ENCODE peak calls at places on chromosome 5, in seven cellular contexts. One of them, this sample, is unnamed.

GRCh38 chr5:69491838-69492390 is 676 bp upstream of the OCLN start:
- DNase-seq in A549: peak
- DNase-seq in BE2C: no peak
- DNase-seq in SK-N-SH: no peak
- DNase-seq in foreskin fibroblast: no peak
- DNase-seq in left ventricle myocardium inferior: no peak
- DNase-seq in neural progenitor cell: no peak
- DNase-seq in this sample: no peak

GRCh38 chr5:74649421-74649973 is 9.0 kb upstream of the ENC1 start:
- DNase-seq in A549: no peak
- DNase-seq in BE2C: no peak
- DNase-seq in SK-N-SH: no peak
- DNase-seq in foreskin fibroblast: no peak
- DNase-seq in left ventricle myocardium inferior: no peak
- DNase-seq in neural progenitor cell: no peak
- DNase-seq in this sample: no peak

GRCh38 chr5:57441557-57441956 is 41.1 kb downstream of the ACTBL2 start:
- DNase-seq in A549: no peak
- DNase-seq in BE2C: peak
- DNase-seq in SK-N-SH: no peak
- DNase-seq in foreskin fibroblast: peak
- DNase-seq in left ventricle myocardium inferior: no peak
- DNase-seq in neural progenitor cell: no peak
- DNase-seq in this sample: peak

GRCh38 chr5:172035039-172035438 is 28.6 kb upstream of the FBXW11 start:
- DNase-seq in A549: no peak
- DNase-seq in BE2C: no peak
- DNase-seq in SK-N-SH: no peak
- DNase-seq in foreskin fibroblast: no peak
- DNase-seq in left ventricle myocardium inferior: no peak
- DNase-seq in neural progenitor cell: no peak
- DNase-seq in this sample: no peak

GRCh38 chr5:72619251-72619650 is 112.0 kb upstream of the ZNF366 start:
- DNase-seq in A549: no peak
- DNase-seq in BE2C: no peak
- DNase-seq in SK-N-SH: no peak
- DNase-seq in foreskin fibroblast: no peak
- DNase-seq in left ventricle myocardium inferior: no peak
- DNase-seq in neural progenitor cell: no peak
- DNase-seq in this sample: no peak

GRCh38 chr5:149125386-149125891 is 15.9 kb upstream of the ABLIM3 start:
- DNase-seq in A549: no peak
- DNase-seq in BE2C: peak
- DNase-seq in SK-N-SH: no peak
- DNase-seq in foreskin fibroblast: no peak
- DNase-seq in left ventricle myocardium inferior: no peak
- DNase-seq in neural progenitor cell: peak
- DNase-seq in this sample: no peak

GRCh38 chr5:78653031-78653430 is 4.5 kb upstream of the LHFPL2 start:
- DNase-seq in A549: no peak
- DNase-seq in BE2C: no peak
- DNase-seq in SK-N-SH: no peak
- DNase-seq in foreskin fibroblast: no peak
- DNase-seq in left ventricle myocardium inferior: no peak
- DNase-seq in neural progenitor cell: no peak
- DNase-seq in this sample: no peak

GRCh38 chr5:131952286-131952857 is 6.9 kb upstream of the MEIKIN start:
- DNase-seq in A549: no peak
- DNase-seq in BE2C: no peak
- DNase-seq in SK-N-SH: no peak
- DNase-seq in foreskin fibroblast: no peak
- DNase-seq in left ventricle myocardium inferior: no peak
- DNase-seq in neural progenitor cell: no peak
- DNase-seq in this sample: peak

GRCh38 chr5:120091376-120091948 is 372.6 kb upstream of the PRR16 start:
- DNase-seq in A549: no peak
- DNase-seq in BE2C: no peak
- DNase-seq in SK-N-SH: no peak
- DNase-seq in foreskin fibroblast: no peak
- DNase-seq in left ventricle myocardium inferior: no peak
- DNase-seq in neural progenitor cell: no peak
- DNase-seq in this sample: no peak

GRCh38 chr5:136780518-136780917 is 415.2 kb upstream of the TRPC7 start:
- DNase-seq in A549: no peak
- DNase-seq in BE2C: no peak
- DNase-seq in SK-N-SH: no peak
- DNase-seq in foreskin fibroblast: no peak
- DNase-seq in left ventricle myocardium inferior: no peak
- DNase-seq in neural progenitor cell: peak
- DNase-seq in this sample: no peak

GRCh38 chr5:160923431-160923830 is 71.4 kb upstream of the ATP10B start:
- DNase-seq in A549: no peak
- DNase-seq in BE2C: no peak
- DNase-seq in SK-N-SH: no peak
- DNase-seq in foreskin fibroblast: no peak
- DNase-seq in left ventricle myocardium inferior: no peak
- DNase-seq in neural progenitor cell: no peak
- DNase-seq in this sample: no peak

GRCh38 chr5:133967715-133968056 is 739 bp downstream of the C5orf15 start:
- DNase-seq in A549: no peak
- DNase-seq in BE2C: no peak
- DNase-seq in SK-N-SH: peak
- DNase-seq in foreskin fibroblast: no peak
- DNase-seq in left ventricle myocardium inferior: no peak
- DNase-seq in neural progenitor cell: peak
- DNase-seq in this sample: peak

GRCh38 chr5:6747103-6747502 is 33.9 kb downstream of the TENT4A start:
- DNase-seq in A549: no peak
- DNase-seq in BE2C: no peak
- DNase-seq in SK-N-SH: no peak
- DNase-seq in foreskin fibroblast: no peak
- DNase-seq in left ventricle myocardium inferior: no peak
- DNase-seq in neural progenitor cell: no peak
- DNase-seq in this sample: no peak

DNA sequence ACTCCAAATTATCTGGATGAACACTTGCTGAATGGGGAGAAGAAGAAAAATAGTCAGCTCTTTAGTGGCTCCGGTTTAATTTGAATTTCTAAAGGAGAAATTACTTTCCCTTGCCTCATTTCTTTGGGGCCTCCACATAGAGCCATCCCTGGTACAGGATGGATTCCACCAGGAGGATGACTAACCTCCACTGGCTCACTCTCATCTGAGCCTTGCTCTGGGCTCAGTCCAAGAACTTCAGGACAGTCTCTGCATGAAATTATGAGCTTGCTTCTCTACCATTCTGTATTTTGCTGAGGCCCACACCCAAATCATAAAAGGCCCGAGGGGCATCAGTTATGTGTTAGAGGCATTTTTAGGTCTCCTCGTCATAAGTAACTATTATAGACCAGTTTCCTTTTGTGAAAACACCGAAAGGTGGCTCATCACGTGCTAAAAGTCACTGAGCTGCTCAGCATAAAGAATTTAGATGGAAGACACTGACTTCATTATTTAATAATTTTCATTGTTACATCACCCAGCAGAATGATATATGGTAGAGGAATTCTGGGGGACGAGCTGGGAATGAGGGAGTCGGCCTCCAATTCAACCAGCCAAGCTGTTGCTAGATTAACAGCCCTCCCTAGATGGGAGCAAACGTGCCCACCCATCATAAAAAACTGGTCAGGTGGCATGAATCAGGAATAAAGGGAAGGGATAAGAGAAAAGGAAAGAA is 222.1 kb downstream of the TARS1 start:
- DNase-seq in A549: no peak
- DNase-seq in BE2C: no peak
- DNase-seq in SK-N-SH: no peak
- DNase-seq in foreskin fibroblast: peak
- DNase-seq in left ventricle myocardium inferior: no peak
- DNase-seq in neural progenitor cell: no peak
- DNase-seq in this sample: peak
- H3K4me3 ChIP-seq in A549: no peak
- H3K4me3 ChIP-seq in BE2C: no peak
- H3K4me3 ChIP-seq in SK-N-SH: no peak
- H3K4me3 ChIP-seq in foreskin fibroblast: no peak
- H3K4me3 ChIP-seq in left ventricle myocardium inferior: no peak
- H3K4me3 ChIP-seq in neural progenitor cell: no peak
- H3K4me3 ChIP-seq in this sample: no peak

DNA sequence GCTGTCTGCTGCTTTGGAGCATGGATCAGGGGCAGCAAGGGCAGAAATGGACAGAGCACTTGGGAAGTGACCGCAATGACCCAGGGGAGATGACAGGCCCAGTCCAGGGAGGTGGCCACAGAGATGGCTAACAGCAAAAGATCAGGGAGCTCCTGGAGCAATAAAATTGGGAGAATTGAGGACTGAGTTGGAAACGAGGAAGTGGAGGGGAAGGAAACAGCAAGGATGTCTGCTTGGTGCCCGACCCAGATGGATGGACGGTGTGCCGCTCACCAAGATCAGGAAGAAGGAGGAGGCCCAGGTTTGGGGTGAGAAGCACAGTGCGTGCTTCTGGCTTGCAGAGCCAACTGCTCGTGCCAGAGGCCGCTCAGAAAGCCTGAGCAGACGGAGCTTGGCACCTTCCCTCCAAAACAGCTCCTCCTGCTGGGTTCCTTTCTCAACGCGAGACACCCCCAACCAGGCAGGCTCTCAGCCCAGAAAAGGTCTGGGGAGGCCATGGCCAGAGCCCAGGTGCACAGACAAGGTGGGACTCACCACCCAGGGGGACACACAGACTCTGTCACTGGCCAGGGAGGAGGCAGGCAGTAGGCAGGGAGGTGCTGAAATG is 1.7 kb upstream of the SLC34A1 start:
- DNase-seq in A549: no peak
- DNase-seq in BE2C: peak
- DNase-seq in SK-N-SH: peak
- DNase-seq in foreskin fibroblast: no peak
- DNase-seq in left ventricle myocardium inferior: no peak
- DNase-seq in neural progenitor cell: peak
- DNase-seq in this sample: peak
- TF ChIP-seq CTCF in A549: peak
- TF ChIP-seq CTCF in BE2C: peak
- TF ChIP-seq CTCF in SK-N-SH: peak
- TF ChIP-seq CTCF in foreskin fibroblast: peak
- TF ChIP-seq CTCF in left ventricle myocardium inferior: peak
- TF ChIP-seq CTCF in neural progenitor cell: peak
- TF ChIP-seq CTCF in this sample: peak

GRCh38 chr5:139747583-139748504 is 47.8 kb upstream of the PSD2 start:
- DNase-seq in A549: no peak
- DNase-seq in BE2C: no peak
- DNase-seq in SK-N-SH: peak
- DNase-seq in foreskin fibroblast: peak
- DNase-seq in left ventricle myocardium inferior: peak
- DNase-seq in neural progenitor cell: peak
- DNase-seq in this sample: peak
- H3K4me3 ChIP-seq in A549: peak
- H3K4me3 ChIP-seq in BE2C: peak
- H3K4me3 ChIP-seq in SK-N-SH: no peak
- H3K4me3 ChIP-seq in foreskin fibroblast: peak
- H3K4me3 ChIP-seq in left ventricle myocardium inferior: peak
- H3K4me3 ChIP-seq in neural progenitor cell: peak
- H3K4me3 ChIP-seq in this sample: peak

DNA sequence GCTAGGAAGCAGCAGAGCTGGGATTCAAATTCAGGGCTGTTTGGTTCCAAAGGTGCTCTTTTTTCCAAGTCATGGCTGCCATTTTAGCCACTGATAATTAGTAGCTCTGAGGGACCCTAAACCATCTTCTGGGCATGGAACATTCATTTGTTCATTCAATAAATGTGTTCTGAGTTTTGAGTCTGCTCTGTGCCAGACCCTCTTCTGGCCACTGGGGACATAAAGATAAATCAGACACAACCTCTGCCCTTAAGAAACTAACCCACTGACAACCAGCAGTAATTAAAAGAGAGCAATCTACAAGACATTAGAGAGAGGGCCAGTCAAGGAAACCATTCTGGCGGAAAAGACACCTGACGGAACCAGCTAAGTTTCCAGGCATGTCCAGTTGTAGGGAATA is 2.0 kb upstream of the CPEB4 start:
- DNase-seq in A549: no peak
- DNase-seq in BE2C: no peak
- DNase-seq in SK-N-SH: no peak
- DNase-seq in foreskin fibroblast: no peak
- DNase-seq in left ventricle myocardium inferior: no peak
- DNase-seq in neural progenitor cell: no peak
- DNase-seq in this sample: no peak
- TF ChIP-seq CTCF in A549: no peak
- TF ChIP-seq CTCF in BE2C: peak
- TF ChIP-seq CTCF in SK-N-SH: no peak
- TF ChIP-seq CTCF in foreskin fibroblast: no peak
- TF ChIP-seq CTCF in left ventricle myocardium inferior: no peak
- TF ChIP-seq CTCF in neural progenitor cell: peak
- TF ChIP-seq CTCF in this sample: no peak

GRCh38 chr5:142323480-142324376 is 1.1 kb downstream of the SPRY4 start:
- DNase-seq in A549: peak
- DNase-seq in BE2C: no peak
- DNase-seq in SK-N-SH: peak
- DNase-seq in foreskin fibroblast: no peak
- DNase-seq in left ventricle myocardium inferior: peak
- DNase-seq in neural progenitor cell: peak
- DNase-seq in this sample: peak

GRCh38 chr5:142320427-142320732 is 4.4 kb downstream of the SPRY4 start:
- DNase-seq in A549: no peak
- DNase-seq in BE2C: no peak
- DNase-seq in SK-N-SH: no peak
- DNase-seq in foreskin fibroblast: no peak
- DNase-seq in left ventricle myocardium inferior: no peak
- DNase-seq in neural progenitor cell: peak
- DNase-seq in this sample: no peak

GRCh38 chr5:142320851-142321560 is 3.8 kb downstream of the SPRY4 start:
- DNase-seq in A549: no peak
- DNase-seq in BE2C: peak
- DNase-seq in SK-N-SH: peak
- DNase-seq in foreskin fibroblast: no peak
- DNase-seq in left ventricle myocardium inferior: no peak
- DNase-seq in neural progenitor cell: peak
- DNase-seq in this sample: peak

GRCh38 chr5:142322747-142323479 is 1.9 kb downstream of the SPRY4 start:
- DNase-seq in A549: no peak
- DNase-seq in BE2C: peak
- DNase-seq in SK-N-SH: no peak
- DNase-seq in foreskin fibroblast: no peak
- DNase-seq in left ventricle myocardium inferior: peak
- DNase-seq in neural progenitor cell: peak
- DNase-seq in this sample: peak

DNA sequence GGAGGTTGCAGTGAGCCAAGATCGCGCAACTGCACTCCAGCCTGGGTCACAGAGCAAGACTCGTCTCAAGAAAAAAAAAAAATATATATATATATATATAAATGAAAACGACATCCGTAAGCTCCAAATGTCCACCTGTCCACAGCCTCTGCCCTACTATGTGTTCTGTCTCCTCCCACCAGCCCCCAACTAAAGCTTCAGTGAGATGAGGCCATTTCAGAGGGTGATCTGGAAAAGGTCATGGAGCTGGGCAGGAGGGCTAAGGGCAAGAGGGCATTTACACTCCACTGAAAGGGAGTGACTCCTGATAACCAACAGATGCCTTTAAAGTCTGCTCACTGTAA is 2.4 kb downstream of the SPRY4 start:
- DNase-seq in A549: no peak
- DNase-seq in BE2C: no peak
- DNase-seq in SK-N-SH: no peak
- DNase-seq in foreskin fibroblast: no peak
- DNase-seq in left ventricle myocardium inferior: no peak
- DNase-seq in neural progenitor cell: no peak
- DNase-seq in this sample: no peak
- H3K4me3 ChIP-seq in A549: no peak
- H3K4me3 ChIP-seq in BE2C: peak
- H3K4me3 ChIP-seq in SK-N-SH: peak
- H3K4me3 ChIP-seq in foreskin fibroblast: peak
- H3K4me3 ChIP-seq in left ventricle myocardium inferior: peak
- H3K4me3 ChIP-seq in neural progenitor cell: no peak
- H3K4me3 ChIP-seq in this sample: peak

This sample was measured in astrocyte of the spinal cord.